ENCODE peak calls at places on chromosomes 6 and 20, in eight cellular contexts. J is WERI-Rb-1, N is breast epithelium, E is dorsolateral prefrontal cortex, I is HL-60, P is cardiac muscle cell, V is PC-3, Y is heart right ventricle. X is an unnamed sample. For H3K27me3, the result is how much of the 10 kb centered on the place peaks cover.

GRCh38 chr6:108174371-108175175 is 8.8 kb downstream of the NR2E1 start:
- DNase-seq in J (no peak), N (no peak), E (no peak), I (peak), P (peak), V (no peak), Y (no peak), X (no peak)

GRCh38 chr6:1586861-1587450 is 22.8 kb upstream of the FOXC1 start:
- DNase-seq in J (no peak), N (peak), E (no peak), I (no peak), P (no peak), V (no peak), Y (no peak), X (no peak)

GRCh38 chr20:57255183-57255582 is 11.3 kb downstream of the BMP7 start:
- DNase-seq in J (no peak), N (no peak), E (no peak), I (no peak), P (no peak), V (no peak), Y (no peak), X (no peak)

GRCh38 chr6:75230484-75231325 is 12.9 kb downstream of the COX7A2 start:
- DNase-seq in J (peak), N (no peak), E (no peak), I (no peak), P (peak), V (peak), Y (no peak), X (no peak)

GRCh38 chr6:37485259-37485658 is 14.4 kb downstream of the CCDC167 start:
- DNase-seq in J (peak), N (no peak), E (no peak), I (no peak), P (peak), V (no peak), Y (no peak), X (no peak)

GRCh38 chr20:51175724-51176123 is 152.8 kb upstream of the KCNG1 start:
- DNase-seq in J (no peak), N (no peak), E (no peak), I (no peak), P (no peak), V (no peak), Y (no peak), X (peak)

GRCh38 chr6:60643870-60644269 is 1642.2 kb downstream of the KHDRBS2 start:
- DNase-seq in J (no peak), N (no peak), E (no peak), I (no peak), P (no peak), V (no peak), Y (no peak), X (no peak)

GRCh38 chr20:51158226-51158625 is 135.3 kb upstream of the KCNG1 start:
- DNase-seq in J (no peak), N (no peak), E (no peak), I (no peak), P (no peak), V (no peak), Y (no peak), X (no peak)

GRCh38 chr20:12207875-12208274 is 290.2 kb downstream of the BTBD3 start:
- DNase-seq in J (peak), N (no peak), E (no peak), I (peak), P (peak), V (peak), Y (no peak), X (no peak)

GRCh38 chr6:10375391-10375969 is 39.4 kb downstream of the TFAP2A start:
- DNase-seq in J (no peak), N (no peak), E (no peak), I (no peak), P (no peak), V (no peak), Y (no peak), X (no peak)

GRCh38 chr6:28812778-28813569 is 110.8 kb downstream of the TRIM27 start:
- DNase-seq in J (no peak), N (no peak), E (no peak), I (no peak), P (no peak), V (no peak), Y (no peak), X (no peak)

GRCh38 chr6:28811873-28812272 is 111.9 kb downstream of the TRIM27 start:
- DNase-seq in J (no peak), N (no peak), E (no peak), I (no peak), P (no peak), V (peak), Y (no peak), X (no peak)

GRCh38 chr6:28808383-28808782 is 115.4 kb downstream of the TRIM27 start:
- DNase-seq in J (no peak), N (no peak), E (no peak), I (no peak), P (no peak), V (no peak), Y (no peak), X (no peak)

GRCh38 chr6:28809947-28810654 is 113.7 kb downstream of the TRIM27 start:
- DNase-seq in J (no peak), N (no peak), E (no peak), I (no peak), P (peak), V (no peak), Y (no peak), X (no peak)

DNA sequence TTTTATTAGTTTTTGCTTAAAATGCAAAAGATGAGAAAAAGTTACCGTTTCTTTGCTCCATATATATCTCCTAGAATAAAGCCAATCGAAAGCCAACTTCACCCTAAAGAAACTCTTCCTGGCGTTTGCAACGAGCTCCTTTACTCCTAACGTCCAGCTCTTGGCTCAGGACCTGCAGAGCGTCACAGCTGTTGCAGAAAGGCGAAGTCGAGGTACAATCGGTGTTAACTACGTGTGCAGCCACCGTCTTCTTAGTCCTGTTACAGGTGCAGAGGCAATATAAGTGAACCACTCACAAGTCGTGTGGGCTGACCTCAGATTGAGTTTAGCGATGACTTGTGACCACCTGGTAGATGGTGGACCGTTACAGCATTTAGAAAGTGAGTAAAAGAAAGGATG is 113.1 kb downstream of the TRIM27 start:
- DNase-seq in J (no peak), N (no peak), E (no peak), I (no peak), P (no peak), V (no peak), Y (no peak), X (no peak)
- H3K27me3 ChIP-seq in J (half or more), N (under half), E (half or more), I (under half), P (half or more), V (under half), Y (half or more), X (half or more)

DNA sequence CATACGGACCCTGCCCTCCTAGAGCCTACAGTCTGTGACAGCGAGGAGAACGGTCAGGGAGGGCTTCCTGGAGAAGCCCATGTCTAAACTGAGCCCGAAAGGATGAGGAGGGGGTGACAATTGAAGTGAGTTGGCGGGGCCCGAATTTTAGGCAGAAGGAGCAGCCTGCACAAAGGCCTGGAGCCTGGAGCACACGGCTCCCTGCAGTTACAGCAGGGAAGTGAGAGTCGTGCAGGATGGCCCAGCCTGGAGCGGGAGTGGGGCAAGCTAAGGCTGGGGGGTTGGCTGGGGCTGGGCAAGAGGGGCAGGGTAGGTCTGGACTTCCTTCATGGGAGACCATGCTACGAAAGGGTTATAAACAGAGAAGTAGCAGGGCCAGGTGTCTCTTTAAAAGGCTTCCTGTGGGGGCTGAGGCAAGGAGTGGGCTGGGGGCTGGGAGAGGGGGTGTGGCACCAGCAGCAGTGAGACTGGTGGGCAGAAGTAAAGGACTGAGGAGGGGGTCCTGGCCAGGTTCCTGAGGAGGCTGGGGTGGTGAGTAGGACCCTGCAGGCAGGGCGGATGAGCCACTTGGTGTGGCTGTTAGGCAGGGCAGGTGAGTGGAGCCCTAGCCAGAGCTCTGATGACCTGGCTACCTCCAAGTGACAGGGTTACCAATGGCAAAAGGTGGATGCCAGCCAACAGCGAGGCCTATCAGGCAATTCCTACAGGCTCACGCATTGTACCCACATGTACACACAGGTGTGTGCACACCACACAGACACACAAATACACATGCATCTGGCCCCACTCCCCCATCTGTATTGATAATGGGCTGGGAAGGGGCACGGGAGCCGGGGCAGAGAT is 119.2 kb downstream of the MRPL14 start:
- DNase-seq in J (peak), N (no peak), E (no peak), I (no peak), P (no peak), V (no peak), Y (no peak), X (peak)
- H3K27me3 ChIP-seq in J (under half), N (under half), E (under half), I (under half), P (under half), V (under half), Y (under half), X (under half)

GRCh38 chr20:9520096-9520495 is 5.7 kb downstream of the LAMP5 start:
- DNase-seq in J (no peak), N (no peak), E (no peak), I (no peak), P (no peak), V (no peak), Y (no peak), X (no peak)
- H3K27me3 ChIP-seq in J (under half), N (under half), E (under half), I (under half), P (half or more), V (under half), Y (half or more), X (under half)

DNA sequence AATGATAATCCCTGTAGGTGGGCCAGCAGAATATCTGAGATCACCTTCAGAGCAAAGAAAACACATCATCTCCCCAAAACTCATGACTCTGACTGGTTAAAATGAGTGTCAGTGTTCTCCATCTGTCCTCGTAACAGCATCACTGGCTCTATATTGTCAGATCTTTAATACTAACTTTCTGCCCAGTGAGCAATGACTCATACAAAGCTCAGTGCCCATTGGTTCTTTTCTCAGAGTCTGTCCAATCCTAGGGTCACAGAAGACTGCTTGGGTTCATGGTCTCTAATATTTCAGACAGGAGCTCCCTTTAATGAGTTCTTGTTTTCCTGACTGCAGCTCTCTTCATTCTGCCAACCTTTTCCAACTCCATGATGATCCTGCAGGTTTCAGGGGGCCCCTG is 36.4 kb downstream of the HLA-DPB1 start:
- DNase-seq in J (peak), N (no peak), E (no peak), I (no peak), P (peak), V (peak), Y (no peak), X (no peak)
- H3K27me3 ChIP-seq in J (under half), N (under half), E (under half), I (under half), P (half or more), V (half or more), Y (half or more), X (under half)

GRCh38 chr6:151762817-151763216 is 44.7 kb upstream of the ESR1 start:
- DNase-seq in J (no peak), N (no peak), E (no peak), I (no peak), P (no peak), V (no peak), Y (no peak), X (no peak)
- H3K27me3 ChIP-seq in J (under half), N (under half), E (under half), I (under half), P (under half), V (under half), Y (under half), X (under half)

DNA sequence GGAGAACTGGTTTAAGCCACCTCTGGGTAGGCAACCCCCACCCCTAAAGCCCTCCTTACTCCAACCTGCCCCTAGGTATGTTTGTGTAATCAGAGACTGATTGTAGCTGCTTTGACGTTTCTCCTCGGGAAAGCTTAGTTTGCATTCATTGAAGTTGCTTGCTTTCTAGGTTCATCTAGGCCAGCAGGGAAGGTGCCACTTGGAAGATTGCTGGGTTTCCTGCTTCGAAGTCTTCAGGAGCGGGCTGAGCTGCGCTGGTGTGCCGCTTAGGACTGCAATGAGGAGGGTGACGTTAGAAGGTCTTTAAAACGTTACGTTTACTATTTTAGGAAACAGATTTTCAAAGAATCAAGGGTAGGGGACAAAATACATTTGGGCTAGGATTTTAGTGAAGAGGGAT is 92.8 kb upstream of the PRDM1 start:
- DNase-seq in J (no peak), N (no peak), E (no peak), I (no peak), P (peak), V (no peak), Y (no peak), X (no peak)
- H3K27me3 ChIP-seq in J (under half), N (under half), E (half or more), I (under half), P (half or more), V (under half), Y (half or more), X (under half)

GRCh38 chr6:148235446-148235845 is 107.2 kb upstream of the SASH1 start:
- DNase-seq in J (no peak), N (no peak), E (no peak), I (no peak), P (no peak), V (peak), Y (no peak), X (no peak)
- H3K27me3 ChIP-seq in J (under half), N (under half), E (under half), I (under half), P (under half), V (under half), Y (under half), X (under half)